ENCODE peak calls at places on chromosomes 11 and 22, in five cellular contexts. W is OCI-LY7; N is K562; O is adrenal gland; F is CD8-positive, alpha-beta T cell. S is an unnamed sample.

GRCh38 chr11:68313574-68314202 is 1.3 kb downstream of the LRP5 start:
- DNase-seq in W (no peak), F (no peak), N (peak), O (no peak), S (no peak)

GRCh38 chr22:48061726-48062125 is 1299.3 kb downstream of the TBC1D22A start:
- DNase-seq in O (no peak), F (no peak), W (no peak), N (no peak), S (no peak)

GRCh38 chr22:23791737-23792645 is 5.2 kb downstream of the SMARCB1 start:
- DNase-seq in O (no peak), W (no peak), F (no peak), N (no peak), S (no peak)

GRCh38 chr11:102940714-102941588 is 14.6 kb downstream of the MMP13 start:
- DNase-seq in O (peak), W (peak), F (peak), N (peak), S (peak)

GRCh38 chr22:39287076-39287743 is 32.2 kb downstream of the RPL3 start:
- DNase-seq in W (peak), N (no peak), F (no peak), O (peak), S (no peak)

GRCh38 chr11:128164090-128164741 is 423.1 kb downstream of the ETS1 start:
- DNase-seq in F (no peak), O (no peak), N (no peak), W (no peak), S (no peak)

GRCh38 chr11:61575886-61576516 is 4.9 kb downstream of the SYT7 start:
- DNase-seq in F (no peak), O (no peak), W (no peak), N (no peak), S (no peak)

GRCh38 chr11:68090706-68091105 is 30.5 kb downstream of the CHKA start:
- DNase-seq in O (peak), W (peak), F (peak), N (no peak), S (no peak)

GRCh38 chr22:26642465-26643367 is 14.7 kb upstream of the MIAT start:
- DNase-seq in N (peak), F (peak), W (peak), O (peak), S (no peak)

GRCh38 chr11:44866301-44866700 is 84.4 kb downstream of the TP53I11 start:
- DNase-seq in N (no peak), O (no peak), W (no peak), F (no peak), S (no peak)

DNA sequence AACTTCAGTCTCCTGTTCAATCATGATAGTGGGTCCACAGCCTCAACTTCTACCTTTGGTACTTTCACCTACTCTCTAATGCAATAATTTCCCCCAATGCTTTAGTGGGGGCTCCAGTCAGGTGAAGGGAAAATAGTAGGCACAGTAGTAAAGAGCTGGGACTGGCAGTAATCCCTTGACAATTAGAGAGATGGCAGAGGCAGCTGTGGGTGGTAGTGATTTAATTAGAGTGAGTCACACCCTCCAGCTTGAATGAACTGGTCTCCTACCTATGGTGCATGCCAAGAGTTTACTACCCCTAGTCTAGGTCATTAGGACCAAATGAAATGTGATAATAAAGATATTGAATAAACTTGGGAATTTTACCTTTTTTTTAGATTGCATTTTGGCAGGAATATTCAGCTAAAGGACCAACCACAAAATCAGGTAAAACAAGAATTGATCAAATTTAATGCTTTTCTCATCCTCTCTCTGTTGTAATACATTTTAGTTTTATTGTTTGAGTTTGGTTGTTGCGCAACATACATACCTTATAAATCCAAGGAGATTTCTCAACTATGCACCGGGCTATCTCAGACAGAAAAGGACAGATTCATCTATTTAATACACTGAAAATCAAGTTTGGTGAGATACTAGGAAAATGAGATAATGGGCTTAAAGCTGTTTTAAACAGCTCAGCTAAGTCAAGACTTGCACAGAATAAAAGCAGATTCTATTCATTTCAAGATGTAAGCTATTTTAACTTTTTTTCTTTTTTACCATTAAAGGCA is 9.0 kb downstream of the PRRG4 start:
- DNase-seq in W (no peak), N (no peak), O (no peak), F (no peak), S (no peak)
- H3K4me3 ChIP-seq in W (no peak), N (no peak), O (no peak), F (no peak), S (no peak)

DNA sequence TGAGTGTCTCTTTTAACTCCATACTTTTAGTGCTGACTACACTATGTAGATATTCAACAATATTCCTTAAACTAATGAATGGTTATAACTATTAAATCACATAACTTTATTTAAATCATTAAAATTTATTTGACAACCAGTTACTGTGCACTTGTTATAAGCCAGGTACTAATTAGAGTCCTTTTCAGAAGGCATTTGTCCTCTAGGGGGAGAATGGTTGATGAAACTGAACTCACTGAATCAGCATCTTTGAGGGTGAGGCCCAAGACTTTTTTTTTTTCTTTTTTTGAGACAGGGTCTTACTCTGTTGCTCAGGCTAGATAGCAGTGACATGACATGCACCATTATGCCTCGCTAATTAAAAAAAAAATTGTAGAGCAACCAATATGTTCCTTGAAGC is 515.6 kb upstream of the CCDC90B start:
- DNase-seq in W (no peak), N (no peak), O (no peak), F (no peak), S (no peak)
- TF ChIP-seq CTCF in W (peak), N (peak), O (no peak), F (no peak), S (peak)

GRCh38 chr11:116777056-116777455 is 4.3 kb upstream of the BUD13 start:
- DNase-seq in F (no peak), O (no peak), N (peak), W (no peak), S (no peak)
- H3K4me3 ChIP-seq in F (no peak), O (no peak), N (no peak), W (no peak), S (no peak)

GRCh38 chr11:1572200-1573076 is at the start of gene DUSP8:
- DNase-seq in W (peak), O (peak), N (peak), F (peak), S (no peak)

GRCh38 chr11:1573077-1573846 is 1.2 kb upstream of the DUSP8 start:
- DNase-seq in W (no peak), N (no peak), F (peak), O (no peak), S (no peak)

GRCh38 chr11:1576825-1577224 is 4.8 kb upstream of the DUSP8 start:
- DNase-seq in N (no peak), W (no peak), O (no peak), F (no peak), S (no peak)

GRCh38 chr11:1573847-1574255 is 1.8 kb upstream of the DUSP8 start:
- DNase-seq in W (no peak), N (no peak), F (no peak), O (no peak), S (no peak)

DNA sequence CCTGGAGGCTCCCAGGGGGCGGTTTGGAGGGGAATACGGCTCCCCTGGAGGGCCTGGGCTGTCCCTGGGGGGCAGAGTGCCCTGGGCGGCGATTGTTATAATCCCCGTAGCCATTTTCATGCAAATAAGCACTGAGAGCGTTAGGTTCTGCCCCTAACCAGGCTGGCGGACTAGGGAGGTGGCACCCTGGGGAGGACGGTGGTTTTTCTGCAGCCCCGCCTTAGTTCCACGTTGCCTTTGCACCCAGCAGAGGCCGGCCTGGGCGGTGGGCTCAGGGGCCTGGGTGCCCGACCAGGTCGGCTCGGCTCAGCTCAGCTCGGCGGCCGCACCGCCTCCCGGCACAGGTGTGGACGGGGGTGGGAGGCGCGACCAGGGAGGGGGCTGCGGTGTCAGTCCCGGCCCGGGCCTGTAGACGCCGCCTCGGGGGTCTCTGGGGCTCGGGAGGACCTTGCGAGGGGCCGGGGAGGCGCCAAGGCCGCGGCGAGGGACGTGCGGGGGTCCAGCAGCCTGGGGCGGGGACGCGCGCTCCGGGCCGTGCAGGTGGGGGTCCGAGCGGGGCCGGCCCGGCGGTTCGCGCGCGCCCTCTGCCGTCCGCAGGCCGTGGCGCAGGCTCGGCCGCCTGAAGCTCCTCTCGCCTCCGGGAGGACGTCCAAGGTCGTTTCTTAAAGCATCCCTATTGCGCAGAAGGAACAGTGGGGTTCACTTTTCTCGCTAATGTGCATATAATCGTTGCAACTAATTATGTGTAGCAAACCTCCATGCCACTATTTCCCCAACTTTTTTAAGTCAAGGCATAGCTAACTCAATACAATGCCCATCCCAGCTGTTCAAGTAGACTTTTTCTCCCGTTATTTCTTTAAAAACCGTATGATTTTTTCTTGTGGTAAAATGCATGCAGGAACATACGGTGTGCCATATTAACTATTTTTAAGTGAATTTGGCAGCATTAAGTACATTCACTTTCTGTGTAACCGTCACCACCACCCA is 2.5 kb upstream of the DUSP8 start:
- DNase-seq in N (peak), O (peak), F (peak), W (peak), S (no peak)
- TF ChIP-seq CTCF in N (peak), O (peak), F (peak), W (peak), S (peak)

DNA sequence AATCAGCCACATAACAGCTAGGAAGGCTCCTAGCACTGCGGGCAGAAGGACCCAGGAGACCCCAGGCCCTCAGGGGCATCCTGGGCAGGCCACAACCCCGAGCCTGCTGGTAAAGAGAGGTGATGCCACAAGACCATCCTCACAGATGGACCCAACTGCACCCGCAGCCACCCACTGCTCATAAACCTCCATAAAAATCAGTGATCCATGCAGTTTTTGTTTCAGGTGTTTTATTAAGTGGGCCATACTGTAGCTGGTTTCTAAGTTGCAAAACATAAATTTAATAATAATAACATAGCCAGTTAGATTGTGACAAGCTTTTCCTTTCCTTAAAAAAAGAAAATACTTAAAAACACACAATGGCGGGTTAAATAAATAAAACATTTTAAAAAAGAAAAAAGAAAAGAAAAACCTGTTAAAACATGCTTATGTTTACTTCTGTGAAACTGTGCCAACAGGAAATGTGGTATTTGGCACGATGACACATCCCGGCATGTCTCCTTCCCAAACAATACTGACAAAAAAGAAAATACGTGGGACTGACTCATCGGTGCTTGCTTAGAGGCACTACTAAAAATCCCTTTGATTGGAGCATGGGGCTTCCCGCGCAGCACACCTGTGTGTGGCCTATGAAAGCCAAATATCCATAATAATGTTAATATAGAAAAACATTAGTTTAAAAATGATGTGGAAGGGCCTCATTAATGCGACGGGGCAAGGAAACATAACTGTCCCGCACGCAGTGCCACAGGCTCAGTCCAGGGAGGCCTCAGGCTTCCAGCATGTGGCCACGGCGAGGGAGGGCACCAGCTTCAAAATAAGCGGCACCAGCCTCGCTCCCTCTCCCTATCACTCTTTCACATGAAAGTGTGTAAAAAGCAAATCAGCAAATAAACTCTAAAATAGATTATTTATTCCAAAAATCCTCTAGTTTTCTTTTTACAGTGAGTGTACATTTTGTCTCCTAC is 47.5 kb upstream of the SCUBE2 start:
- DNase-seq in F (peak), W (no peak), N (no peak), O (peak), S (no peak)
- H3K4me3 ChIP-seq in F (no peak), W (no peak), N (no peak), O (no peak), S (no peak)